ENCODE peak calls at places on chromosomes 16 and 17, in seven cellular contexts. One of them, this sample, is unnamed.
A peak's percentile ranks its signal among the peaks of the same experiment; 100 is the strongest.

GRCh38 chr17:79618383-79619067 is 7.7 kb upstream of the RBFOX3 start:
- DNase-seq in GM12891: no peak
- DNase-seq in WERI-Rb-1: peak; percentile 6
- DNase-seq in H54: no peak
- DNase-seq in cerebellar cortex: no peak
- DNase-seq in colonic mucosa: no peak
- DNase-seq in activated effector memory CD4-positive, alpha-beta T cell treated with anti-CD3 and anti-CD28 coated beads, Interleukin-2, amount 50 U/mL, for 16 hours: peak; percentile 14
- DNase-seq in this sample: no peak

GRCh38 chr16:27374231-27374793 is 27.7 kb upstream of the IL21R start:
- DNase-seq in GM12891: no peak
- DNase-seq in WERI-Rb-1: no peak
- DNase-seq in H54: no peak
- DNase-seq in cerebellar cortex: no peak
- DNase-seq in colonic mucosa: no peak
- DNase-seq in activated effector memory CD4-positive, alpha-beta T cell treated with anti-CD3 and anti-CD28 coated beads, Interleukin-2, amount 50 U/mL, for 16 hours: peak; percentile 56
- DNase-seq in this sample: no peak

GRCh38 chr17:17403899-17404576 is 72.8 kb upstream of the MED9 start:
- DNase-seq in GM12891: peak; percentile 42
- DNase-seq in WERI-Rb-1: no peak
- DNase-seq in H54: no peak
- DNase-seq in cerebellar cortex: no peak
- DNase-seq in colonic mucosa: no peak
- DNase-seq in activated effector memory CD4-positive, alpha-beta T cell treated with anti-CD3 and anti-CD28 coated beads, Interleukin-2, amount 50 U/mL, for 16 hours: peak; percentile 77
- DNase-seq in this sample: no peak

GRCh38 chr16:50278251-50278650 is 11.9 kb downstream of the ADCY7 start:
- DNase-seq in GM12891: no peak
- DNase-seq in WERI-Rb-1: no peak
- DNase-seq in H54: no peak
- DNase-seq in cerebellar cortex: no peak
- DNase-seq in colonic mucosa: no peak
- DNase-seq in activated effector memory CD4-positive, alpha-beta T cell treated with anti-CD3 and anti-CD28 coated beads, Interleukin-2, amount 50 U/mL, for 16 hours: no peak
- DNase-seq in this sample: no peak

GRCh38 chr16:57984443-57985203 is 13.7 kb upstream of the CNGB1 start:
- DNase-seq in GM12891: peak; percentile 81
- DNase-seq in WERI-Rb-1: no peak
- DNase-seq in H54: no peak
- DNase-seq in cerebellar cortex: peak; percentile 37
- DNase-seq in colonic mucosa: peak; percentile 81
- DNase-seq in activated effector memory CD4-positive, alpha-beta T cell treated with anti-CD3 and anti-CD28 coated beads, Interleukin-2, amount 50 U/mL, for 16 hours: peak; percentile 96
- DNase-seq in this sample: peak; percentile 89

GRCh38 chr17:73288534-73289302 is 23.1 kb downstream of the CDC42EP4 start:
- DNase-seq in GM12891: no peak
- DNase-seq in WERI-Rb-1: no peak
- DNase-seq in H54: no peak
- DNase-seq in cerebellar cortex: no peak
- DNase-seq in colonic mucosa: peak; percentile 86
- DNase-seq in activated effector memory CD4-positive, alpha-beta T cell treated with anti-CD3 and anti-CD28 coated beads, Interleukin-2, amount 50 U/mL, for 16 hours: no peak
- DNase-seq in this sample: no peak

GRCh38 chr16:5678371-5678770 is 580.8 kb upstream of the EEF2KMT start:
- DNase-seq in GM12891: no peak
- DNase-seq in WERI-Rb-1: no peak
- DNase-seq in H54: no peak
- DNase-seq in cerebellar cortex: no peak
- DNase-seq in colonic mucosa: no peak
- DNase-seq in activated effector memory CD4-positive, alpha-beta T cell treated with anti-CD3 and anti-CD28 coated beads, Interleukin-2, amount 50 U/mL, for 16 hours: no peak
- DNase-seq in this sample: no peak

GRCh38 chr17:80982426-80982974 is 9.1 kb upstream of the CHMP6 start:
- DNase-seq in GM12891: no peak
- DNase-seq in WERI-Rb-1: no peak
- DNase-seq in H54: no peak
- DNase-seq in cerebellar cortex: no peak
- DNase-seq in colonic mucosa: no peak
- DNase-seq in activated effector memory CD4-positive, alpha-beta T cell treated with anti-CD3 and anti-CD28 coated beads, Interleukin-2, amount 50 U/mL, for 16 hours: no peak
- DNase-seq in this sample: no peak

GRCh38 chr16:87698241-87698640 is 67.5 kb downstream of the KLHDC4 start:
- DNase-seq in GM12891: peak; percentile 83
- DNase-seq in WERI-Rb-1: no peak
- DNase-seq in H54: no peak
- DNase-seq in cerebellar cortex: no peak
- DNase-seq in colonic mucosa: no peak
- DNase-seq in activated effector memory CD4-positive, alpha-beta T cell treated with anti-CD3 and anti-CD28 coated beads, Interleukin-2, amount 50 U/mL, for 16 hours: no peak
- DNase-seq in this sample: no peak

GRCh38 chr16:3673676-3674377 is 19.3 kb downstream of the DNASE1 start:
- DNase-seq in GM12891: no peak
- DNase-seq in WERI-Rb-1: no peak
- DNase-seq in H54: no peak
- DNase-seq in cerebellar cortex: no peak
- DNase-seq in colonic mucosa: no peak
- DNase-seq in activated effector memory CD4-positive, alpha-beta T cell treated with anti-CD3 and anti-CD28 coated beads, Interleukin-2, amount 50 U/mL, for 16 hours: no peak
- DNase-seq in this sample: no peak

This sample was measured in T-helper 2 cell treated with Interferon-gamma antibody and Interleukin-4, amounts not matched to agents 5 μg/mL and 100 μg/mL, for 36 hours.